ENCODE peak calls at places on chromosomes 13 and 19, in four cellular contexts. M is stimulated activated CD4-positive, alpha-beta T cell treated with anti-CD3 and anti-CD28 coated beads, TNF-alpha, amount 100 ng/mL, for 24 hours; K is head of caudate nucleus; I is NCI-H146. Z is an unnamed sample.

GRCh38 chr19:11848594-11849263 is at the start of gene ZNF439:
- DNase-seq in M (peak), K (peak), I (peak), Z (peak)

GRCh38 chr13:30409911-30410704 is 12.2 kb upstream of the UBE2L5 start:
- DNase-seq in M (no peak), K (no peak), I (no peak), Z (no peak)

GRCh38 chr19:19774354-19775033 is 41.6 kb upstream of the ZNF14 start:
- DNase-seq in M (no peak), K (no peak), I (peak), Z (no peak)

GRCh38 chr13:23506071-23506820 is 64.0 kb upstream of the TNFRSF19 start:
- DNase-seq in M (no peak), K (no peak), I (no peak), Z (no peak)

GRCh38 chr13:112231451-112232083 is 144.6 kb upstream of the SPACA7 start:
- DNase-seq in M (no peak), K (no peak), I (no peak), Z (no peak)

GRCh38 chr19:15919243-15919642 is 15.1 kb downstream of the CYP4F11 start:
- DNase-seq in M (no peak), K (no peak), I (no peak), Z (no peak)

GRCh38 chr13:98490195-98490771 is 86.6 kb downstream of the STK24 start:
- DNase-seq in M (no peak), K (no peak), I (no peak), Z (no peak)

GRCh38 chr13:41455725-41456419 is 1.5 kb upstream of the RGCC start:
- DNase-seq in M (no peak), K (no peak), I (peak), Z (no peak)

GRCh38 chr13:93496985-93497673 is 270.5 kb downstream of the GPC6 start:
- DNase-seq in M (no peak), K (no peak), I (peak), Z (peak)

Z was measured in COR-L47.